ENCODE peak calls at places on chromosomes 5 and 9, in four cellular contexts. A is A549, I is tibial artery, W is fibroblast of the aortic adventitia. G is an unnamed sample.

GRCh38 chr5:58891072-58891970 is 308.4 kb downstream of the RAB3C start:
- DNase-seq in A (peak), I (peak), W (peak), G (no peak)

GRCh38 chr9:129383005-129383414 is 204.9 kb upstream of the IER5L start:
- DNase-seq in A (no peak), I (peak), W (no peak), G (no peak)

GRCh38 chr9:96256800-96257199 is 45.2 kb downstream of the HSD17B3 start:
- DNase-seq in A (no peak), I (no peak), W (no peak), G (no peak)

GRCh38 chr9:22097712-22098111 is 88.6 kb upstream of the CDKN2B start:
- DNase-seq in A (no peak), I (no peak), W (peak), G (no peak)

GRCh38 chr5:90434116-90434714 is 24.7 kb upstream of the CETN3 start:
- DNase-seq in A (peak), I (no peak), W (peak), G (no peak)

GRCh38 chr5:79107020-79107796 is 4.4 kb upstream of the BHMT start:
- DNase-seq in A (no peak), I (no peak), W (peak), G (no peak)

GRCh38 chr5:159773062-159773924 is 143.0 kb upstream of the ADRA1B start:
- DNase-seq in A (peak), I (peak), W (peak), G (peak)

GRCh38 chr5:98510111-98510510 is 263.4 kb upstream of the RGMB start:
- DNase-seq in A (no peak), I (no peak), W (peak), G (no peak)

GRCh38 chr5:99644822-99645221 is 716.0 kb upstream of the CHD1 start:
- DNase-seq in A (no peak), I (no peak), W (no peak), G (no peak)

GRCh38 chr5:81922790-81923398 is 48.9 kb upstream of the ATG10 start:
- DNase-seq in A (no peak), I (no peak), W (no peak), G (no peak)

GRCh38 chr5:132497488-132497997 is 7.0 kb upstream of the IRF1 start:
- DNase-seq in A (peak), I (peak), W (peak), G (peak)

GRCh38 chr5:137367951-137368350 is 131.2 kb downstream of the SPOCK1 start:
- DNase-seq in A (no peak), I (no peak), W (no peak), G (no peak)

GRCh38 chr5:105868038-105868775 is 1802.5 kb downstream of the EFNA5 start:
- DNase-seq in A (no peak), I (no peak), W (peak), G (no peak)

GRCh38 chr9:83509372-83509771 is 28.8 kb downstream of the FRMD3 start:
- DNase-seq in A (no peak), I (no peak), W (peak), G (peak)

GRCh38 chr9:121281614-121282291 is 13.8 kb downstream of the GSN start:
- DNase-seq in A (peak), I (peak), W (peak), G (no peak)

GRCh38 chr5:66164044-66164790 is 20.1 kb downstream of the SREK1 start:
- DNase-seq in A (no peak), I (no peak), W (no peak), G (peak)

GRCh38 chr9:97570899-97571298 is 62.3 kb downstream of the TSTD2 start:
- DNase-seq in A (no peak), I (no peak), W (no peak), G (no peak)

GRCh38 chr5:75843319-75843718 is 126.1 kb upstream of the POC5 start:
- DNase-seq in A (no peak), I (no peak), W (no peak), G (no peak)

GRCh38 chr9:125095821-125096443 is 47.4 kb downstream of the SCAI start:
- DNase-seq in A (no peak), I (no peak), W (no peak), G (no peak)

GRCh38 chr9:121645853-121646807 is 5.3 kb upstream of the DAB2IP start:
- DNase-seq in A (no peak), I (no peak), W (no peak), G (no peak)

GRCh38 chr9:129962889-129963703 is 79.9 kb downstream of the FNBP1 start:
- DNase-seq in A (no peak), I (peak), W (peak), G (no peak)

GRCh38 chr5:144467795-144468194 is 297.1 kb downstream of the KCTD16 start:
- DNase-seq in A (peak), I (no peak), W (peak), G (no peak)

GRCh38 chr5:132069561-132069960 is 4.0 kb upstream of the CSF2 start:
- DNase-seq in A (no peak), I (no peak), W (no peak), G (no peak)

GRCh38 chr5:10663531-10664183 is 97.4 kb downstream of the DAP start:
- DNase-seq in A (no peak), I (no peak), W (peak), G (peak)

GRCh38 chr5:109250533-109251329 is 159.0 kb downstream of the PJA2 start:
- DNase-seq in A (no peak), I (no peak), W (no peak), G (no peak)

GRCh38 chr9:100999914-101000540 is 28.5 kb upstream of the PLPPR1 start:
- DNase-seq in A (no peak), I (no peak), W (no peak), G (no peak)

GRCh38 chr5:112479418-112479817 is 60.3 kb upstream of the EPB41L4A start:
- DNase-seq in A (no peak), I (no peak), W (peak), G (no peak)

GRCh38 chr9:82167296-82167695 is 178.7 kb downstream of the SPATA31D1 start:
- DNase-seq in A (no peak), I (no peak), W (no peak), G (no peak)

GRCh38 chr5:127886141-127886540 is 182.9 kb downstream of the CCDC192 start:
- DNase-seq in A (no peak), I (no peak), W (no peak), G (no peak)

GRCh38 chr9:135216666-135217431 is 129.4 kb downstream of the OLFM1 start:
- DNase-seq in A (no peak), I (no peak), W (peak), G (no peak)

GRCh38 chr5:111296570-111296969 is 72.4 kb downstream of the CAMK4 start:
- DNase-seq in A (no peak), I (no peak), W (no peak), G (no peak)

GRCh38 chr9:88818495-88819201 is 172.6 kb upstream of the S1PR3 start:
- DNase-seq in A (no peak), I (no peak), W (peak), G (no peak)

GRCh38 chr5:138631204-138631928 is 56.2 kb upstream of the HSPA9 start:
- DNase-seq in A (no peak), I (no peak), W (no peak), G (no peak)

GRCh38 chr5:59358497-59358896 is 535.0 kb downstream of the PDE4D start:
- DNase-seq in A (peak), I (no peak), W (peak), G (no peak)

GRCh38 chr9:34651286-34651685 is 699 bp upstream of the IL11RA start:
- DNase-seq in A (no peak), I (peak), W (peak), G (no peak)

GRCh38 chr5:6721442-6721841 is 8.2 kb downstream of the TENT4A start:
- DNase-seq in A (no peak), I (peak), W (no peak), G (no peak)

GRCh38 chr5:178334856-178335255 is 102.3 kb upstream of the PHYKPL start:
- DNase-seq in A (no peak), I (peak), W (no peak), G (no peak)

GRCh38 chr5:157827429-157827828 is 31.5 kb downstream of the CLINT1 start:
- DNase-seq in A (no peak), I (no peak), W (peak), G (peak)

GRCh38 chr5:157828031-157828948 is 30.7 kb downstream of the CLINT1 start:
- DNase-seq in A (no peak), I (no peak), W (peak), G (no peak)

GRCh38 chr5:157823655-157824054 is 35.3 kb downstream of the CLINT1 start:
- DNase-seq in A (no peak), I (no peak), W (no peak), G (no peak)

DNA sequence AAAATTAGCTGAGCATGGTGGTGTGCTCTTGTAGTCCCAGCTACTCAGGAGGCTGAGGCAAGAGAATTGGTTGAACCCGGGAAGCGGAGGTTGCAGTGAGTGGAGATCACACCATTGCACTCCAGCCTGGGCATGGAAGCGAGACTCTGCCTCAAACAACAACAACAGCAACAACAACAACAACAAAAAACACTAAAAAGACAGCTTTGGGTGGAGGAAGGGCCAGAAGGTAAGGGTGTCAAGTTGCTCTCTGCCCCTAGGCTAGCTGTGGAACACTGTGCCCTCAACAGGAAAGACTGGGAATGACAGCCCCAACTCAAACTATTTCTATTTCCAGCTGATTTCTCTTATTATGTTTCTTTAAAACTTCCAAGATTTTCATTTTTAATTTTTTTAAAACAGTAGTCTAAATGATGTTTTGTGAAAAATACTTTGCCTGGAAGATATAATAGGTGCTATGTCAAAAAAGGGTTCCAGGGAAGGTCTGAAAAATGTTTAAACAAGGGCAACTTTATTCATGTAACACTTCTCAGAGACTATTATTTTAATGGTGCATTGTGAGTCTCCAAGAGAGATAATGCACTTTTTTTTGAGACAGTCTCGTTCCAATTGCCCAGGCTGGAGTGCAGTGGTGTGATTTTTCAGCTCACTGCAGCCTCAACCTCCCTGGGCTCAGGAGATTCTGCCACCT is 29.9 kb downstream of the CLINT1 start:
- DNase-seq in A (peak), I (no peak), W (no peak), G (no peak)
- TF ChIP-seq CTCF in A (peak), I (no peak), W (peak), G (peak)

DNA sequence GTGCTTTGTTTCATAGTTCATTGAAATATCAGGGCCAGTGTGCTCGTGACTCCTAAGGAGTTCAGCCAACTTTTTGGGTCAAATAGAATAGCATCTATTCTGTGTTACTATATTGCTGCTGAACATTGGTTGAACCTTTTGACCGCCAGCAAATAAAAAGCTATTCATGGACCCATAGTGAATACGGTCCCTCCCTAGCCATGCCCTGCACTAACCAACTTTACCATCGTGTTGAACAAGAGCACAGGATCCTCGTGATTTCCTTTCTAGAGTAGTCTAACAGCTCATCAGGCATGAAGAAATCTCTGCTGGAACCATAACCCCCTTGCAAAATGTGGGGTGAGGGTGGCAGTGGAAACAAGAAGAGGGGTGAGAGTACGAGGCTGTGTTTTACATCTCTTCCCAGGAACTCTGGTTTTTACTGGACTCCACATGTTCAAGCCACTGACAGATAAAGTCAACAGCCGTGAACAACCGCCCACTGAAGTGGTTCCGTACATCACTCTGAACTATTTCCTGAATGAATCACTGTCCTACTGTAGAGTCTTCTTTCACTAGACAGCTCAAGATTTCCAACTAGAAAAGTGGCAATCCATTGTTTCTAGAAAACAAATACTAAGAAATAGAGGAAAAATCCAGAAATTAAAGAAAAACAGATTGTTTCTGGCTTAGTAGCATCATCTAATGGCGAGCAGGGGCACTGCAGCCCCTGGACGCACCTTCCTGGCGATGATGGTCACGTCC is 70.1 kb upstream of the SPATA31E1 start:
- DNase-seq in A (peak), I (no peak), W (peak), G (peak)
- TF ChIP-seq CTCF in A (peak), I (peak), W (peak), G (no peak)

DNA sequence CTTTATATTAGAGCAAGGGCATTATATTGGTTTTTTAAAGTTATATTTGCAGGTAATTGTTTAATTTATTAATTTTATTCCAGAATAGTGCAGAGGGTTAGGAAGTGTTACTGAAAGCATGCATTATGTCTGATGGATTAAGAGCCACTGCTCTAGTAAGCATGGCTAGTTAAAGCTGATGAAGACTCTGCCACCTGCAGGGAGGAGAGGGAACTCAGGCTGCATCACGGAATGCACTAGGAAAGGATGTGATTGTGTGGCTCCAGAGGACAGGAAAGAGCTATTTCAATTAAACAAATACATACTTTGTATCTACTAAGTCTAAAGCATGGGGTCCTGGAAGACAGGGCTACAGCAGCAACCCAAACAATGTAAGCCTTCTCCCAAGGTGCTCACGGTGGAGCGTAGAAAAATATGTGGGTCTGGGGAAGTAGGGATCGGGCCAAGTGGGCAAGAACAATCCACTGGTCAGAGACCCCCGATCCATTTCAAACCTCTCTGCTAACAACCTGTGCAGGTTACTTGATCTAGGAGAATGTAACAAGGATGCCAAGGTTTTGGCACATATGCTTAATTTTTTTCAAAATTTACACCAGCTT is 15.3 kb upstream of the GRXCR2 start:
- DNase-seq in A (peak), I (no peak), W (peak), G (no peak)
- TF ChIP-seq CTCF in A (peak), I (peak), W (peak), G (peak)

DNA sequence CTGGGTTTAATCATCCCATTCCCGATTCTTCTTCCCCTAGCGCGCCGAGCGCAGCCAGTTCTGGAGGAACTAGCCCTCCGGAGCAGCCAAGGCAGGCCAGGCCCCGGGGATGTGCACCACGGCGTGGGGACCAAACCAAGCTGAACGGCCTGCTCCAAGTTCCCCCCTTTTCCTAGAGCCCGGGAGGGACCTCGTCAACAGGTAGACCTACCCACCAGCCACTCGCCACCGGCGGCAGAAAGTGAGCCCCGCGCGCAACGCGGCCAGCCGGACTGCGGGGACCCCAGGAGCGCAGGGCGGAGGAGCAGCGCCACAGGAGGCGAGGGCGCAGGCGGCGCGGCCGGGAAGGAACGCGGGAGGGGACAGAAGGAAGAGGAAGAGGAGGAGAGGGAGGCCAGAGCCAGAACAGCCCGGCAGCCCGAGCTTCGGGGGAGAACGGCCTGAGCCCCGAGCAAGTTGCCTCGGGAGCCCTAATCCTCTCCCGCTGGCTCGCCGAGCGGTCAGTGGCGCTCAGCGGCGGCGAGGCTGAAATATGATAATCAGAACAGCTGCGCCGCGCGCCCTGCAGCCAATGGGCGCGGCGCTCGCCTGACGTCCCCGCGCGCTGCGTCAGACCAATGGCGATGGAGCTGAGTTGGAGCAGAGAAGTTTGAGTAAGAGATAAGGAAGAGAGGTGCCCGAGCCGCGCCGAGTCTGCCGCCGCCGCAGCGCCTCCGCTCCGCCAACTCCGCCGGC is at the start of gene ISL1:
- DNase-seq in A (peak), I (no peak), W (peak), G (peak)
- TF ChIP-seq CTCF in A (no peak), I (no peak), W (no peak), G (no peak)

GRCh38 chr9:128370752-128371621 is at the start of gene URM1:
- DNase-seq in A (peak), I (peak), W (peak), G (peak)
- TF ChIP-seq CTCF in A (peak), I (no peak), W (no peak), G (peak)

GRCh38 chr5:9624196-9624947 is 5.8 kb downstream of the TAS2R1 start:
- DNase-seq in A (no peak), I (no peak), W (peak), G (no peak)
- TF ChIP-seq CTCF in A (no peak), I (no peak), W (no peak), G (no peak)

G was measured in AG09319.